ENCODE peak calls at places on chromosome 11, in five cellular contexts. O is DMS79, A is Caco-2, U is stromal cell of bone marrow, W is neuronal stem cell. Q is an unnamed sample.

GRCh38 chr11:69417211-69418085 is 64.0 kb upstream of the LINC01488 start:
- DNase-seq in U (no peak), W (no peak), O (no peak), A (no peak), Q (no peak)

GRCh38 chr11:43580735-43581369 is 99.7 kb upstream of the HSD17B12 start:
- DNase-seq in A (no peak), W (no peak), U (no peak), O (no peak), Q (no peak)

GRCh38 chr11:2269601-2270321 is 627 bp downstream of the ASCL2 start:
- DNase-seq in W (no peak), U (no peak), O (no peak), A (peak; percentile 87), Q (peak; percentile 72)

GRCh38 chr11:125995313-125995712 is 49.5 kb downstream of the VSIG10L2 start:
- DNase-seq in U (no peak), A (no peak), O (no peak), W (no peak), Q (no peak)

GRCh38 chr11:105181521-105181920 is 42.0 kb upstream of the CARD18 start:
- DNase-seq in A (no peak), U (no peak), W (no peak), O (no peak), Q (no peak)

GRCh38 chr11:120029321-120029720 is 108.6 kb downstream of the TRIM29 start:
- DNase-seq in U (no peak), A (no peak), O (no peak), W (no peak), Q (no peak)

GRCh38 chr11:544817-545166 is 7.5 kb downstream of the LRRC56 start:
- DNase-seq in W (no peak), U (no peak), A (no peak), O (no peak), Q (no peak)

GRCh38 chr11:112024178-112024777 is 930 bp upstream of the DLAT start:
- DNase-seq in O (no peak), A (no peak), W (peak; percentile 14), U (no peak), Q (no peak)

GRCh38 chr11:104163100-104164027 is 583 bp downstream of the PDGFD start:
- DNase-seq in O (no peak), W (peak; percentile 11), U (no peak), A (no peak), Q (peak; percentile 25)

GRCh38 chr11:74005721-74006517 is 3.0 kb downstream of the UCP3 start:
- DNase-seq in A (peak; percentile 33), O (no peak), U (no peak), W (no peak), Q (no peak)

GRCh38 chr11:57597461-57597892 is at the start of gene SERPING1:
- DNase-seq in O (no peak), A (no peak), W (no peak), U (peak; percentile 50), Q (peak; percentile 48)

GRCh38 chr11:29395555-29396072 is 621.2 kb downstream of the KCNA4 start:
- DNase-seq in W (no peak), U (no peak), A (no peak), O (no peak), Q (no peak)

GRCh38 chr11:41121600-41121999 is 337.9 kb downstream of the LRRC4C start:
- DNase-seq in O (no peak), A (no peak), W (no peak), U (no peak), Q (no peak)

GRCh38 chr11:114261791-114262190 is 34.4 kb upstream of the NNMT start:
- DNase-seq in W (no peak), U (no peak), A (no peak), O (no peak), Q (no peak)

GRCh38 chr11:788953-789940 is 643 bp downstream of the CEND1 start:
- DNase-seq in A (no peak), U (no peak), W (no peak), O (no peak), Q (no peak)

GRCh38 chr11:77146261-77147035 is 18.4 kb downstream of the MYO7A start:
- DNase-seq in U (no peak), W (no peak), A (no peak), O (no peak), Q (no peak)

GRCh38 chr11:91173701-91174100 is 950.9 kb upstream of the CHORDC1 start:
- DNase-seq in A (no peak), W (no peak), U (peak; percentile 13), O (no peak), Q (no peak)

GRCh38 chr11:2745511-2745910 is 45.7 kb upstream of the KCNQ1OT1 start:
- DNase-seq in O (no peak), U (no peak), A (peak; percentile 19), W (no peak), Q (no peak)

Q was measured in colonic mucosa.